ENCODE peak calls at places on chromosomes 1 and 21, in five cellular contexts. B is neural progenitor cell, Z is MM.1S, N is GM23248, L is GM23338. C is an unnamed sample. For H3F3A, the result is how much of the 10 kb centered on the place peaks cover.

GRCh38 chr1:209425959-209426358 is 157.6 kb upstream of the CAMK1G start:
- DNase-seq in B (no peak), Z (no peak), N (no peak), L (no peak), C (no peak)

GRCh38 chr1:204149635-204150565 is 1.9 kb downstream of the ETNK2 start:
- DNase-seq in B (no peak), Z (no peak), N (no peak), L (no peak), C (no peak)

GRCh38 chr21:8997011-8997440 is 1524.4 kb upstream of the TPTE start:
- DNase-seq in B (no peak), Z (no peak), N (no peak), L (peak), C (peak)

GRCh38 chr1:72439036-72439435 is 156.7 kb upstream of the NEGR1 start:
- DNase-seq in B (no peak), Z (no peak), N (peak), L (no peak), C (peak)

GRCh38 chr1:32221581-32221979 is 573 bp downstream of the TMEM234 start:
- DNase-seq in B (no peak), Z (no peak), N (no peak), L (no peak), C (no peak)

GRCh38 chr1:3476666-3477065 is 22.2 kb downstream of the ARHGEF16 start:
- DNase-seq in B (no peak), Z (no peak), N (no peak), L (no peak), C (no peak)

GRCh38 chr1:209405183-209405823 is 178.2 kb upstream of the CAMK1G start:
- DNase-seq in B (no peak), Z (no peak), N (peak), L (peak), C (peak)

GRCh38 chr1:75643460-75643859 is 32.5 kb upstream of the SLC44A5 start:
- DNase-seq in B (no peak), Z (no peak), N (peak), L (no peak), C (peak)

GRCh38 chr1:100130552-100131077 is 2.1 kb downstream of the SASS6 start:
- DNase-seq in B (no peak), Z (no peak), N (peak), L (peak), C (peak)

GRCh38 chr1:152244576-152244975 is 20.6 kb upstream of the HRNR start:
- DNase-seq in B (no peak), Z (no peak), N (peak), L (no peak), C (peak)

GRCh38 chr21:25283720-25284119 is 323.6 kb downstream of the MRPL39 start:
- DNase-seq in B (peak), Z (peak), N (peak), L (peak), C (peak)

GRCh38 chr1:157932082-157932481 is 61.4 kb upstream of the KIRREL1 start:
- DNase-seq in B (no peak), Z (no peak), N (peak), L (no peak), C (peak)

GRCh38 chr1:197099444-197099843 is 32.4 kb upstream of the F13B start:
- DNase-seq in B (no peak), Z (no peak), N (no peak), L (no peak), C (no peak)

GRCh38 chr1:112998592-112999235 is 42.7 kb upstream of the SLC16A1 start:
- DNase-seq in B (no peak), Z (no peak), N (peak), L (no peak), C (no peak)

GRCh38 chr1:88175120-88175630 is 508.9 kb upstream of the PKN2 start:
- DNase-seq in B (no peak), Z (no peak), N (no peak), L (peak), C (no peak)

GRCh38 chr1:207020709-207021107 is 11.8 kb downstream of the C1orf116 start:
- DNase-seq in B (no peak), Z (no peak), N (peak), L (no peak), C (peak)

GRCh38 chr21:17343055-17343454 is 169.8 kb upstream of the CXADR start:
- DNase-seq in B (peak), Z (peak), N (peak), L (peak), C (peak)

GRCh38 chr1:38268226-38268625 is 221.6 kb upstream of the POU3F1 start:
- DNase-seq in B (no peak), Z (no peak), N (no peak), L (peak), C (no peak)

GRCh38 chr1:235999259-235999925 is 65.5 kb downstream of the NID1 start:
- DNase-seq in B (no peak), Z (no peak), N (peak), L (no peak), C (peak)

GRCh38 chr1:241485145-241485544 is 34.4 kb downstream of the FH start:
- DNase-seq in B (no peak), Z (no peak), N (no peak), L (no peak), C (peak)

GRCh38 chr21:34807881-34808568 is 139.2 kb downstream of the CLIC6 start:
- DNase-seq in B (no peak), Z (no peak), N (peak), L (no peak), C (peak)

GRCh38 chr21:45893166-45894106 is 88.1 kb upstream of the COL6A1 start:
- DNase-seq in B (no peak), Z (no peak), N (no peak), L (no peak), C (no peak)

GRCh38 chr21:39562791-39563770 is 49.7 kb upstream of the B3GALT5 start:
- DNase-seq in B (no peak), Z (no peak), N (peak), L (no peak), C (no peak)

GRCh38 chr1:110879758-110880606 is 7.0 kb downstream of the CD53 start:
- DNase-seq in B (no peak), Z (no peak), N (peak), L (no peak), C (peak)

GRCh38 chr1:202164271-202165037 is 4.1 kb upstream of the PTPN7 start:
- DNase-seq in B (no peak), Z (no peak), N (no peak), L (no peak), C (no peak)

GRCh38 chr1:85584264-85584781 is 3.8 kb downstream of the CCN1 start:
- DNase-seq in B (peak), Z (no peak), N (peak), L (peak), C (peak)

GRCh38 chr1:227999056-227999930 is 7.5 kb upstream of the WNT3A start:
- DNase-seq in B (peak), Z (peak), N (peak), L (peak), C (peak)

GRCh38 chr21:46388896-46389295 is 64.9 kb downstream of the PCNT start:
- DNase-seq in B (no peak), Z (no peak), N (no peak), L (no peak), C (no peak)

GRCh38 chr1:109787845-109788605 is 24.3 kb upstream of the EPS8L3 start:
- DNase-seq in B (no peak), Z (no peak), N (no peak), L (no peak), C (no peak)

GRCh38 chr1:54978528-54979326 is 1.7 kb upstream of the TMEM61 start:
- DNase-seq in B (no peak), Z (no peak), N (no peak), L (no peak), C (no peak)

GRCh38 chr1:88327391-88328267 is 356.4 kb upstream of the PKN2 start:
- DNase-seq in B (no peak), Z (no peak), N (peak), L (no peak), C (peak)

GRCh38 chr1:69648486-69648885 is 80.8 kb downstream of the LRRC7 start:
- DNase-seq in B (no peak), Z (peak), N (no peak), L (no peak), C (no peak)

GRCh38 chr1:111733183-111733995 is 5.8 kb downstream of the INKA2 start:
- DNase-seq in B (no peak), Z (no peak), N (peak), L (no peak), C (no peak)

GRCh38 chr1:220694866-220695382 is 4.8 kb downstream of the C1orf115 start:
- DNase-seq in B (no peak), Z (no peak), N (no peak), L (no peak), C (no peak)

GRCh38 chr1:153375511-153375910 is at the start of gene S100A12:
- DNase-seq in B (no peak), Z (no peak), N (peak), L (no peak), C (peak)

GRCh38 chr1:59759156-59759925 is 55.4 kb upstream of the HOOK1 start:
- DNase-seq in B (peak), Z (peak), N (peak), L (peak), C (peak)

GRCh38 chr21:41171210-41171609 is 3.2 kb downstream of the BACE2 start:
- DNase-seq in B (no peak), Z (no peak), N (no peak), L (no peak), C (peak)

GRCh38 chr1:209208648-209209047 is 374.9 kb upstream of the CAMK1G start:
- DNase-seq in B (no peak), Z (no peak), N (no peak), L (no peak), C (peak)

GRCh38 chr1:161810780-161811179 is 44.7 kb downstream of the ATF6 start:
- DNase-seq in B (no peak), Z (no peak), N (no peak), L (no peak), C (no peak)
- H2AFZ ChIP-seq in B (no peak), Z (no peak), N (no peak), L (no peak), C (no peak)

GRCh38 chr1:21365036-21365435 is 74.8 kb upstream of the ECE1 start:
- DNase-seq in B (no peak), Z (no peak), N (no peak), L (no peak), C (no peak)
- TF ChIP-seq EZH2phosphoT487 in B (no peak), Z (no peak), N (no peak), L (no peak), C (no peak)

GRCh38 chr1:10896673-10897072 is 100.2 kb upstream of the CASZ1 start:
- DNase-seq in B (no peak), Z (no peak), N (no peak), L (no peak), C (no peak)

GRCh38 chr1:10899490-10900264 is 103.2 kb upstream of the CASZ1 start:
- DNase-seq in B (no peak), Z (no peak), N (no peak), L (no peak), C (peak)

GRCh38 chr1:10898921-10899320 is 102.5 kb upstream of the CASZ1 start:
- DNase-seq in B (no peak), Z (no peak), N (no peak), L (no peak), C (no peak)

GRCh38 chr1:10897981-10898728 is 101.7 kb upstream of the CASZ1 start:
- DNase-seq in B (no peak), Z (no peak), N (peak), L (no peak), C (peak)

GRCh38 chr1:10897321-10897980 is 101.0 kb upstream of the CASZ1 start:
- DNase-seq in B (no peak), Z (no peak), N (peak), L (no peak), C (peak)
- H3F3A ChIP-seq in B (under half), Z (under half), N (under half), L (under half), C (under half)

GRCh38 chr1:212633144-212633543 is 24.6 kb downstream of the ATF3 start:
- DNase-seq in B (no peak), Z (no peak), N (no peak), L (no peak), C (no peak)

GRCh38 chr1:212637902-212638301 is 29.3 kb downstream of the ATF3 start:
- DNase-seq in B (no peak), Z (no peak), N (peak), L (no peak), C (no peak)

GRCh38 chr1:212638419-212639151 is 30.0 kb downstream of the ATF3 start:
- DNase-seq in B (no peak), Z (no peak), N (peak), L (no peak), C (no peak)

GRCh38 chr1:212634252-212634651 is 25.7 kb downstream of the ATF3 start:
- DNase-seq in B (no peak), Z (no peak), N (no peak), L (no peak), C (no peak)

DNA sequence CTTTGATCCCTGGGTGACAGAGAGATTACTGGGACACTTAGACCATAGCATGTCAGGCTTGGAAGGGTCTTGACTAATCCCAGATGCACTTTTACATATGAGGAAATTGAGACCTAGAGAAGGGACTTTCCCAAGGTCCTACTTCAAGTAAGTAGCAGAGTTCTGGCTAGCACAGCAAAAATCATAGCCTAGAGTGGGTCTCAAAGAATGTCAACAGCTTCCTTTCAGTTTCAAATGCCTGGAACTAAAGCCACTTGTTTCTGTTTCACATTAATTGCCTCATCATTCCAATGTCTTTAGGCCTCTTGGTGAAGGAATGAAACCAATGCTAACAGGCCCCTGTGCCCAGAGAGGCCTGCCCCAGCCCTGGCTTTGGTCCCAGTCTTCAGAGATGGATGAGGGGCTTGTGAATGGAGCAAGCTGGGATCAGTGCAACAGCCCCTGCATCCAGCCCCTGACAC is 26.6 kb downstream of the ATF3 start:
- DNase-seq in B (no peak), Z (peak), N (no peak), L (no peak), C (no peak)
- H2AFZ ChIP-seq in B (no peak), Z (peak), N (no peak), L (no peak), C (no peak)

GRCh38 chr1:17207046-17207445 is 2.1 kb downstream of the PADI1 start:
- DNase-seq in B (no peak), Z (no peak), N (peak), L (no peak), C (no peak)

GRCh38 chr1:17208546-17208945 is 3.6 kb downstream of the PADI1 start:
- DNase-seq in B (no peak), Z (no peak), N (no peak), L (no peak), C (no peak)

GRCh38 chr1:17209446-17209845 is 4.5 kb downstream of the PADI1 start:
- DNase-seq in B (no peak), Z (no peak), N (no peak), L (no peak), C (no peak)

GRCh38 chr1:17207540-17207939 is 2.6 kb downstream of the PADI1 start:
- DNase-seq in B (no peak), Z (no peak), N (no peak), L (no peak), C (no peak)

GRCh38 chr1:17207966-17208418 is 3.1 kb downstream of the PADI1 start:
- DNase-seq in B (no peak), Z (no peak), N (peak), L (no peak), C (peak)
- TF ChIP-seq EZH2phosphoT487 in B (no peak), Z (no peak), N (no peak), L (no peak), C (no peak)

GRCh38 chr1:50971748-50972305 is 1.8 kb downstream of the CDKN2C start:
- DNase-seq in B (no peak), Z (no peak), N (no peak), L (no peak), C (peak)

GRCh38 chr1:50972766-50973165 is 2.7 kb downstream of the CDKN2C start:
- DNase-seq in B (no peak), Z (no peak), N (no peak), L (no peak), C (no peak)

GRCh38 chr1:50973875-50974617 is 4.0 kb downstream of the CDKN2C start:
- DNase-seq in B (peak), Z (no peak), N (no peak), L (peak), C (peak)

GRCh38 chr1:50974618-50974935 is 4.5 kb downstream of the CDKN2C start:
- DNase-seq in B (no peak), Z (no peak), N (no peak), L (no peak), C (peak)

DNA sequence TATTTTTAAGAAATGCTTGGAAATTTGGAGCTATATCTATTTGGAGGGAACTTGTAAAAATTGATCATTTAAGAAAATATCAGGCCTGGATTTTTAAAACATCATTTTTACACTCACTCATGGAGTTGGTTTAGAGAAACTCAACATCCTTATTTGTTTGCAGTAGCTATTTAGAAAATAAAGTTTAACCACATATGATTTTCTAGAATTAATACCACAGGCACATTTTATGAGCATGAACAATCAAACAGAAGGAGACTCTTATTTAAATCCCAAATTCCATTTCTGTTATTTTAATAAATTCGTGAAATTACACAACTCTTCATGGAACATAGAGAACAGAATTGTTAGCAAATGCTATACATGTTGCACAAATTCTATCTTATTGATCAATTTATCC is 3.2 kb downstream of the CDKN2C start:
- DNase-seq in B (no peak), Z (no peak), N (no peak), L (no peak), C (no peak)
- H3F3A ChIP-seq in B (half or more), Z (under half), N (under half), L (under half), C (under half)

GRCh38 chr1:212514782-212515181 is 82.1 kb downstream of the NENF start:
- DNase-seq in B (peak), Z (no peak), N (peak), L (peak), C (no peak)
- H2AFZ ChIP-seq in B (peak), Z (no peak), N (peak), L (peak), C (no peak)

C was measured in PC-3.